ENCODE peak calls at places on chromosomes 5 and 9, in seven cellular contexts. Z, M, L, V, B, H and F are unnamed samples.

GRCh38 chr5:37722236-37723146 is 117.3 kb downstream of the GDNF start:
- DNase-seq in H (no peak), B (no peak), Z (peak; percentile 96), V (no peak), M (no peak), L (no peak), F (peak; percentile 97)

GRCh38 chr5:95530441-95530840 is 24.3 kb downstream of the SKIC3 start:
- DNase-seq in Z (peak; percentile 28), M (no peak), V (no peak), L (no peak), H (no peak), B (no peak), F (peak; percentile 79)

GRCh38 chr9:124752967-124753366 is 18.1 kb downstream of the NR6A1 start:
- DNase-seq in V (no peak), B (no peak), L (no peak), M (no peak), H (no peak), Z (peak; percentile 23), F (peak; percentile 43)

GRCh38 chr9:122071716-122072115 is 21.4 kb downstream of the TTLL11 start:
- DNase-seq in V (no peak), L (no peak), H (no peak), M (no peak), B (no peak), Z (no peak), F (no peak)

GRCh38 chr9:134546231-134546731 is 95.3 kb upstream of the COL5A1 start:
- DNase-seq in L (no peak), B (no peak), Z (no peak), M (peak; percentile 39), H (no peak), V (peak; percentile 58), F (no peak)

GRCh38 chr5:3394046-3394597 is 201.5 kb upstream of the IRX1 start:
- DNase-seq in M (peak; percentile 19), V (no peak), H (no peak), L (no peak), B (no peak), Z (no peak), F (no peak)

GRCh38 chr5:78360674-78361225 is 333 bp downstream of the SCAMP1 start:
- DNase-seq in B (peak; percentile 41), H (peak; percentile 73), M (no peak), Z (no peak), V (peak; percentile 91), L (peak; percentile 68), F (no peak)

GRCh38 chr5:170788626-170789304 is 5.2 kb downstream of the GABRP start:
- DNase-seq in M (no peak), L (no peak), H (no peak), B (no peak), V (no peak), Z (no peak), F (no peak)

GRCh38 chr9:131847665-131848354 is 107.9 kb upstream of the RAPGEF1 start:
- DNase-seq in V (peak; percentile 21), Z (no peak), L (no peak), M (no peak), H (no peak), B (no peak), F (no peak)

GRCh38 chr5:152288499-152288898 is 116.6 kb downstream of the NMUR2 start:
- DNase-seq in L (no peak), Z (no peak), V (no peak), B (no peak), M (no peak), H (no peak), F (no peak)

GRCh38 chr5:149633671-149634350 is 52.5 kb downstream of the ARHGEF37 start:
- DNase-seq in B (no peak), H (no peak), L (no peak), V (no peak), M (no peak), Z (peak; percentile 23), F (no peak)

GRCh38 chr5:158899792-158900191 is 199.9 kb downstream of the EBF1 start:
- DNase-seq in Z (no peak), V (peak; percentile 50), L (no peak), B (peak; percentile 18), M (no peak), H (no peak), F (no peak)

GRCh38 chr5:8340739-8341344 is 471.9 kb downstream of the MTRR start:
- DNase-seq in B (no peak), L (no peak), H (no peak), M (peak; percentile 13), Z (peak; percentile 75), V (no peak), F (no peak)

GRCh38 chr9:128828719-128829452 is 708 bp downstream of the SPOUT1 start:
- DNase-seq in Z (no peak), H (no peak), L (no peak), V (peak; percentile 45), M (no peak), B (no peak), F (no peak)

GRCh38 chr9:113508111-113508749 is 44.7 kb downstream of the RGS3 start:
- DNase-seq in L (peak; percentile 51), V (no peak), M (no peak), B (no peak), H (no peak), Z (peak; percentile 32), F (no peak)

GRCh38 chr9:134502261-134503211 is 139.1 kb upstream of the COL5A1 start:
- DNase-seq in H (no peak), V (peak; percentile 75), B (no peak), M (no peak), Z (peak; percentile 79), L (peak; percentile 32), F (peak; percentile 60)

GRCh38 chr5:123157797-123158528 is 68.9 kb downstream of the PRDM6 start:
- DNase-seq in Z (peak; percentile 9), L (no peak), V (no peak), B (no peak), H (no peak), M (no peak), F (no peak)

GRCh38 chr5:133844836-133845235 is 123.6 kb downstream of the C5orf15 start:
- DNase-seq in V (no peak), M (no peak), Z (no peak), B (no peak), H (no peak), L (no peak), F (no peak)

GRCh38 chr5:80799041-80799440 is 144.3 kb upstream of the DHFR start:
- DNase-seq in B (no peak), L (no peak), V (no peak), M (no peak), H (no peak), Z (no peak), F (no peak)

GRCh38 chr5:166166071-166166470 is 2125.4 kb upstream of the WWC1 start:
- DNase-seq in Z (no peak), V (no peak), B (no peak), M (peak; percentile 82), H (no peak), L (no peak), F (no peak)

GRCh38 chr5:76675364-76675763 is 40.6 kb upstream of the F2R start:
- DNase-seq in Z (no peak), V (no peak), B (no peak), L (no peak), M (no peak), H (no peak), F (no peak)

GRCh38 chr5:132215329-132215728 is 12.3 kb downstream of the P4HA2 start:
- DNase-seq in M (no peak), H (peak; percentile 50), B (peak; percentile 94), Z (peak; percentile 88), V (peak; percentile 89), L (peak; percentile 93), F (peak; percentile 86)

GRCh38 chr9:114039484-114039883 is 38.6 kb downstream of the AMBP start:
- DNase-seq in V (no peak), Z (no peak), M (no peak), L (no peak), H (no peak), B (peak; percentile 6), F (no peak)

GRCh38 chr9:126595982-126596381 is 17.7 kb upstream of the LMX1B start:
- DNase-seq in B (no peak), M (no peak), H (no peak), V (no peak), L (no peak), Z (no peak), F (no peak)

GRCh38 chr5:71597001-71597400 is 9.9 kb downstream of the MCCC2 start:
- DNase-seq in Z (no peak), L (no peak), M (no peak), B (no peak), H (no peak), V (no peak), F (no peak)

GRCh38 chr5:60332244-60333018 is 367.5 kb downstream of the DEPDC1B start:
- DNase-seq in V (no peak), Z (peak; percentile 63), M (no peak), B (no peak), H (no peak), L (no peak), F (no peak)

GRCh38 chr5:371811-372555 is 50.5 kb downstream of the AHRR start:
- DNase-seq in B (peak; percentile 7), Z (no peak), V (peak; percentile 45), M (no peak), H (no peak), L (peak; percentile 23), F (no peak)

GRCh38 chr9:107465467-107466451 is 23.8 kb downstream of the KLF4 start:
- DNase-seq in H (peak; percentile 74), L (peak; percentile 70), B (peak; percentile 21), Z (peak; percentile 55), V (peak; percentile 95), M (peak; percentile 89), F (no peak)

GRCh38 chr5:570886-571285 is 41.3 kb upstream of the CEP72 start:
- DNase-seq in Z (no peak), L (no peak), B (no peak), H (no peak), V (no peak), M (no peak), F (no peak)

GRCh38 chr5:135965504-135965903 is 10.7 kb upstream of the LECT2 start:
- DNase-seq in B (no peak), L (no peak), Z (no peak), V (no peak), H (no peak), M (no peak), F (no peak)

GRCh38 chr9:16867571-16868311 is 2.7 kb downstream of the BNC2 start:
- DNase-seq in L (no peak), B (no peak), V (no peak), Z (peak; percentile 78), H (no peak), M (peak; percentile 9), F (no peak)
- H3K4me3 ChIP-seq in L (no peak overlapping the region), B (no peak overlapping the region), V (no peak overlapping the region), Z (peak overlapping the region; percentile 89), H (no peak overlapping the region), M (no peak overlapping the region), F (peak overlapping the region; percentile 6)

GRCh38 chr9:33817327-33818166 is 587 bp downstream of the UBE2R2 start:
- DNase-seq in V (peak; percentile 84), L (peak; percentile 49), H (no peak), M (peak; percentile 86), B (peak; percentile 35), Z (peak; percentile 44), F (no peak)
- TF ChIP-seq CTCF in V (no peak), L (no peak), H (no peak), M (peak; percentile 38), B (peak; percentile 22), Z (no peak), F (peak; percentile 9)

GRCh38 chr9:72210522-72210921 is 61.3 kb downstream of the GDA start:
- DNase-seq in Z (peak; percentile 41), B (no peak), V (no peak), L (no peak), H (no peak), M (no peak), F (no peak)
- H3K27me3 ChIP-seq in Z (peaks cover 33% of the 10 kb centered on the region), B (no peaks in the 10 kb centered on the region), V (peaks cover 3% of the 10 kb centered on the region), L (no peaks in the 10 kb centered on the region), H (no peaks in the 10 kb centered on the region), M (no peaks in the 10 kb centered on the region), F (no peaks in the 10 kb centered on the region)

GRCh38 chr5:139275536-139276297 is 17.8 kb upstream of the MATR3 start:
- DNase-seq in V (no peak), B (no peak), L (no peak), H (no peak), Z (peak; percentile 48), M (peak; percentile 46), F (no peak)
- H3K4me3 ChIP-seq in V (peak overlapping the region; percentile 65), B (no peak overlapping the region), L (no peak overlapping the region), H (no peak overlapping the region), Z (peak overlapping the region; percentile 100), M (peak overlapping the region; percentile 55), F (no peak overlapping the region)